ENCODE peak calls at places on chromosomes 6 and 20, in four cellular contexts. V is HFF-Myc, A is hepatocyte, T is HCT116. J is an unnamed sample.

GRCh38 chr20:38883081-38883980 is 42.9 kb upstream of the FAM83D start:
- DNase-seq in T (no peak), V (peak), A (no peak), J (no peak)

GRCh38 chr20:20076297-20077065 is 24.1 kb downstream of the CFAP61 start:
- DNase-seq in T (no peak), V (no peak), A (peak), J (no peak)

GRCh38 chr20:58471161-58471834 is 43.9 kb downstream of the APCDD1L start:
- DNase-seq in V (no peak), A (peak), T (no peak), J (no peak)

GRCh38 chr6:163375361-163375760 is 39.2 kb upstream of the QKI start:
- DNase-seq in A (no peak), T (no peak), V (no peak), J (no peak)

GRCh38 chr20:44407402-44408184 is 52.1 kb downstream of the HNF4A start:
- DNase-seq in A (peak), T (peak), V (no peak), J (no peak)

GRCh38 chr6:20817806-20818320 is 283.6 kb downstream of the CDKAL1 start:
- DNase-seq in V (no peak), A (no peak), T (no peak), J (peak)

GRCh38 chr6:43744490-43744889 is 25.5 kb upstream of the VEGFA start:
- DNase-seq in V (no peak), A (no peak), T (no peak), J (no peak)

GRCh38 chr20:63472159-63472811 is at the start of gene KCNQ2:
- DNase-seq in A (no peak), V (no peak), T (peak), J (no peak)

GRCh38 chr20:54470697-54471096 is 4.7 kb upstream of the DOK5 start:
- DNase-seq in A (no peak), V (no peak), T (no peak), J (no peak)

GRCh38 chr6:139765825-139766285 is 391.4 kb upstream of the CITED2 start:
- DNase-seq in T (peak), V (no peak), A (peak), J (no peak)

GRCh38 chr6:17863971-17864754 is 123.3 kb downstream of the KIF13A start:
- DNase-seq in T (peak), V (peak), A (no peak), J (no peak)

GRCh38 chr6:2116496-2116895 is 128.9 kb downstream of the GMDS start:
- DNase-seq in V (no peak), A (no peak), T (no peak), J (no peak)

GRCh38 chr20:45253260-45253659 is 1.1 kb downstream of the SLPI start:
- DNase-seq in V (no peak), T (no peak), A (no peak), J (no peak)

GRCh38 chr6:15922510-15923307 is 206.2 kb upstream of the MYLIP start:
- DNase-seq in V (peak), A (peak), T (no peak), J (no peak)

GRCh38 chr6:1596088-1596852 is 13.4 kb upstream of the FOXC1 start:
- DNase-seq in A (peak), V (no peak), T (no peak), J (no peak)

GRCh38 chr6:82072113-82072512 is 175.4 kb downstream of the IBTK start:
- DNase-seq in T (no peak), A (no peak), V (no peak), J (peak)

GRCh38 chr20:53678990-53679596 is 85.5 kb upstream of the ZNF217 start:
- DNase-seq in T (no peak), A (no peak), V (no peak), J (no peak)

GRCh38 chr20:18624948-18625347 is 37.1 kb downstream of the DTD1 start:
- DNase-seq in T (no peak), A (no peak), V (no peak), J (no peak)

GRCh38 chr20:18625907-18626655 is 38.2 kb downstream of the DTD1 start:
- DNase-seq in T (no peak), A (no peak), V (no peak), J (no peak)

GRCh38 chr20:18633411-18633810 is 45.6 kb downstream of the DTD1 start:
- DNase-seq in T (no peak), A (no peak), V (no peak), J (no peak)

GRCh38 chr20:18632196-18632789 is 44.4 kb downstream of the DTD1 start:
- DNase-seq in T (peak), V (no peak), A (peak), J (no peak)

DNA sequence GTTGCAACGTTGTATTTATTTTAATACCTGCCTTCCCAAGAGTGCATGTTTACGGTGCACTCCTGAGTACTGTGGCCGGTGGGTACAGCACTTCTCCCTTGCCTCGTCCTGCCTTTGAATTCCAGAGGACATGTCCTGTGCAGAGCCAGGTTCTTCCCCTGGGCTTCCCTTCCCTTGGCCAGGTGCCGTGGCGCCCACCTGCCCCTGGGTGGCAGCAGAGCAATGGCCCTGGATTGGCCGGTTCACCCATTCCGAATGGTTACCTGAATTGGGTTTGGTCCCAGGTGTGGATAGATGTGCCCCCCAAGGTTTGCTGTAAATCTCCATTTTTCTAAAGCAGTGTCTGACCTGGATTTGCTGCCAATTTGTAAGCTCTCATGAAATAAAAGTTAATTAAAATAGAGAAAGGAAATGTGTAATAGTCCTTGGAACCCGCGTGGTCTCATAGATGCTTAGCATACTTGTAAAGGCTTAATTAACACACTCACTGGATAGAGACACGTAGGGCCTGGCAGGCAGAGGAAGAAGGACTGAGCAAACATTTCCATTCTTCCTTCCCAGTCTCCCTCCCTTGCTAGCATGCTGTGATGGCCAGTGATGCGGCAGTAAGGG is 40.6 kb downstream of the DTD1 start:
- DNase-seq in V (no peak), T (no peak), A (peak), J (no peak)
- TF ChIP-seq CTCF in V (peak), T (peak), A (peak), J (peak)

GRCh38 chr20:56447227-56447626 is 21.2 kb upstream of the RTF2 start:
- DNase-seq in T (no peak), V (no peak), A (no peak), J (no peak)

GRCh38 chr20:56453347-56453746 is 15.1 kb upstream of the RTF2 start:
- DNase-seq in V (no peak), A (no peak), T (no peak), J (no peak)

GRCh38 chr20:56449459-56449858 is 19.0 kb upstream of the RTF2 start:
- DNase-seq in T (no peak), V (no peak), A (no peak), J (no peak)

GRCh38 chr20:56454754-56455153 is 13.7 kb upstream of the RTF2 start:
- DNase-seq in V (no peak), A (no peak), T (no peak), J (no peak)

DNA sequence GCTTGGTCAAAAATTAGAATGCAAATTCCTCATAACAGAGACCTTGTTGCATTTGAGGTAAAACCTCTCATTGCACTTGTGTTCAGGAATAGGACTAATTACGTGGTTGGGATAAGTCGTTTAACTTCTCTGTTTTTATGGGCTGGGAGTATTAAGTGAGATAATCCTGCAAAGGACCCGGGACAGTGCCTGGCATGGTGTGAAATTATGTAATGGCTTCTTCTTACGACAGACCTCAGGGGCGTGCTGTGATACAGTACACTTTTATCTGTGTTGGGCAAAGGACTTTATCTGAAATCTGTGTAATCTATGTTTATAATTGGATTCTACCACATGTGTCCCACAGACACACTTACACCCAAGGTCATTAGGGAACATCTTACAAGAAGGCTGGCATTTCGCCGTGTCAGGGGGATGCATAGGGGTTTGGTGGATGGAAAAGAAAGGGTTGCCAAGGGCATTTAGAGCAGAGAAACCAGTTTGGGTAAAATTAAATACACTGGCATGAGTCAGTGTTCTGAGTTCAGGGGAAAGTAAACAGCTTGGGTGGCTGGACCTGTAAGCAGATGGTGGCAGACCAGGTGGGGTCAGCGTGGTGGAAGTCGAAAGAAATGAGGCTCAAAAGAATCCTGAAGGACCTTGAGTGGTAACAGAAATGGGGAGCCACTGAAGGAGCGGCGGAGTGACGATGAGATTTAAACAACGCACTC is 17.2 kb upstream of the RTF2 start:
- DNase-seq in V (no peak), T (no peak), A (no peak), J (no peak)
- H3K4me3 ChIP-seq in V (no peak), T (no peak), A (no peak), J (no peak)

GRCh38 chr6:36852481-36853147 is 13.4 kb upstream of the CPNE5 start:
- DNase-seq in A (peak), T (no peak), V (peak), J (no peak)
- TF ChIP-seq CTCF in A (peak), T (no peak), V (no peak), J (no peak)

DNA sequence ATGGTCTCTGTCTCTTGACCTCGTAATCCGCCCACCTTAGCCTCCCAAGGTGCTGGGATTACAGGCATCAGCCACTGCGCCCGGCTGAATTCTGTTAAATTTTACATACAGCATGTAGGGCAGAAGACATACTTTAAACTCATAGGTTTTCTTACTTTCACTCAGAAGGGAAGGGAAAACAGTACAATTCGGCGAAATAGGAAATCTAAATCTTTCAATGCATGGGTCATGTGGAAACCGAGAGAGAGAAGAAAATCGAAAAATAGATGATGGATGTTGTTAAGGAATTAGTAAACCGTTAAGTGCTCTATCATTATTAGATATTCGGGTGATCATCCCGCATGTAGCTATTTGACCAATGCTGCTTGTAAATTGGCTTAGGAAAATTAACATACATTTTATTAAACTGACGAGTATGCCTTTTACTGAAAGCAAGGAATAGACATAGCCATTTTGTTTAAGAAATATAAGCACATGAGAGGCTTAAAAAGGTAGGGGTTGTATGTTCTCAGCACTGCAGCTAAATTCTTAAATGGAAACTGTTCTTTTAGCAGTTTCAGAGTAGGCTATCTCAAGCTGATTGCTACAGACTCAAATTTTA is 164.7 kb upstream of the AGPAT4 start:
- DNase-seq in A (no peak), T (no peak), V (no peak), J (no peak)
- H3K4me3 ChIP-seq in A (no peak), T (peak), V (no peak), J (no peak)